ENCODE peak calls at places on chromosomes 12 and 14, in five cellular contexts. V is IMR-90, C is mesendoderm, T is neuronal stem cell, H is mesenchymal stem cell. E is an unnamed sample.

GRCh38 chr14:104560586-104560945 is 19.0 kb upstream of the C14orf180 start:
- DNase-seq in V (no peak), C (no peak), T (no peak), H (no peak), E (no peak)

GRCh38 chr12:63844391-63845341 is at the start of gene SRGAP1:
- DNase-seq in V (peak; percentile 73), C (peak; percentile 65), T (peak; percentile 51), H (peak; percentile 81), E (peak; percentile 36)

GRCh38 chr12:117404203-117404853 is 42.9 kb upstream of the NOS1 start:
- DNase-seq in V (no peak), C (no peak), T (no peak), H (no peak), E (peak; percentile 93)

GRCh38 chr14:94116701-94117100 is 6.2 kb downstream of the IFI27 start:
- DNase-seq in V (no peak), C (no peak), T (no peak), H (no peak), E (no peak)

GRCh38 chr12:38488866-38489265 is 172.3 kb downstream of the ALG10B start:
- DNase-seq in V (no peak), C (no peak), T (no peak), H (no peak), E (no peak)

GRCh38 chr14:51095854-51096823 is 1.2 kb upstream of the TRIM9 start:
- DNase-seq in V (peak; percentile 35), C (peak; percentile 26), T (peak; percentile 8), H (peak; percentile 38), E (peak; percentile 33)

GRCh38 chr14:20417250-20418186 is 4.2 kb upstream of the TEP1 start:
- DNase-seq in V (no peak), C (no peak), T (no peak), H (no peak), E (no peak)

GRCh38 chr12:1529862-1530591 is 64.4 kb downstream of the FBXL14 start:
- DNase-seq in V (no peak), C (no peak), T (no peak), H (peak; percentile 20), E (no peak)

GRCh38 chr14:105153331-105153731 is 15.2 kb downstream of the JAG2 start:
- DNase-seq in V (no peak), C (no peak), T (no peak), H (no peak), E (no peak)

GRCh38 chr14:104319489-104320241 is 181.3 kb downstream of the KIF26A start:
- DNase-seq in V (no peak), C (no peak), T (no peak), H (no peak), E (no peak)

GRCh38 chr14:103533999-103534575 is 5.1 kb downstream of the TRMT61A start:
- DNase-seq in V (no peak), C (no peak), T (no peak), H (no peak), E (no peak)

GRCh38 chr14:106564058-106564643 is 1037.8 kb downstream of the TMEM121 start:
- DNase-seq in V (no peak), C (peak; percentile 3), T (no peak), H (no peak), E (peak; percentile 30)

GRCh38 chr12:110084314-110085015 is 36.1 kb upstream of the C12orf76 start:
- DNase-seq in V (no peak), C (peak; percentile 13), T (no peak), H (peak; percentile 58), E (peak; percentile 67)

GRCh38 chr12:3741882-3742672 is 10.8 kb downstream of the CRACR2A start:
- DNase-seq in V (no peak), C (no peak), T (no peak), H (no peak), E (no peak)

GRCh38 chr14:59127437-59127732 is 61.1 kb upstream of the DAAM1 start:
- DNase-seq in V (no peak), C (no peak), T (no peak), H (no peak), E (no peak)

GRCh38 chr12:108665608-108666202 is 32.0 kb upstream of the SELPLG start:
- DNase-seq in V (no peak), C (no peak), T (no peak), H (no peak), E (no peak)

GRCh38 chr14:42421377-42422078 is 814.9 kb downstream of the LRFN5 start:
- DNase-seq in V (no peak), C (no peak), T (no peak), H (no peak), E (no peak)

GRCh38 chr12:122948605-122949004 is 17.7 kb downstream of the ABCB9 start:
- DNase-seq in V (no peak), C (no peak), T (no peak), H (no peak), E (no peak)

GRCh38 chr14:106733771-106734170 is 1207.4 kb downstream of the TMEM121 start:
- DNase-seq in V (no peak), C (no peak), T (no peak), H (no peak), E (no peak)

GRCh38 chr12:6434205-6435180 is 10.3 kb upstream of the CD27 start:
- DNase-seq in V (no peak), C (no peak), T (no peak), H (no peak), E (peak; percentile 59)

GRCh38 chr14:44945264-44945663 is 16.5 kb downstream of the KLHL28 start:
- DNase-seq in V (peak; percentile 88), C (no peak), T (no peak), H (no peak), E (peak; percentile 63)

GRCh38 chr14:94717808-94718207 is 52.1 kb downstream of the GSC start:
- DNase-seq in V (no peak), C (no peak), T (no peak), H (no peak), E (no peak)

GRCh38 chr14:68824517-68825347 is 31.9 kb upstream of the ZFP36L1 start:
- DNase-seq in V (peak; percentile 62), C (peak; percentile 91), T (peak; percentile 66), H (peak; percentile 72), E (peak; percentile 69)

GRCh38 chr14:104400355-104400754 is 179.2 kb upstream of the C14orf180 start:
- DNase-seq in V (no peak), C (no peak), T (no peak), H (no peak), E (no peak)

GRCh38 chr14:20469890-20470858 is 968 bp downstream of the PNP start:
- DNase-seq in V (peak; percentile 57), C (peak; percentile 88), T (no peak), H (peak; percentile 87), E (peak; percentile 69)

GRCh38 chr14:90107789-90108188 is 46.0 kb downstream of the KCNK13 start:
- DNase-seq in V (no peak), C (peak; percentile 6), T (no peak), H (no peak), E (no peak)

GRCh38 chr14:92928258-92928629 is 5.3 kb downstream of the CHGA start:
- DNase-seq in V (no peak), C (no peak), T (no peak), H (no peak), E (no peak)

GRCh38 chr12:52122904-52123303 is 43.4 kb downstream of the SMIM41 start:
- DNase-seq in V (no peak), C (no peak), T (no peak), H (no peak), E (no peak)

GRCh38 chr14:59269431-59269830 is 81.0 kb downstream of the DAAM1 start:
- DNase-seq in V (no peak), C (no peak), T (no peak), H (no peak), E (no peak)

GRCh38 chr12:46653311-46653710 is 172.5 kb downstream of the SLC38A4 start:
- DNase-seq in V (no peak), C (no peak), T (no peak), H (no peak), E (no peak)

GRCh38 chr14:61568572-61569011 is 126.7 kb upstream of the HIF1A start:
- DNase-seq in V (no peak), C (peak; percentile 71), T (no peak), H (no peak), E (peak; percentile 76)

GRCh38 chr14:68305738-68306137 is 486.2 kb downstream of the RAD51B start:
- DNase-seq in V (no peak), C (no peak), T (no peak), H (no peak), E (no peak)

GRCh38 chr14:64943556-64943955 is 1.0 kb upstream of the GPX2 start:
- DNase-seq in V (no peak), C (no peak), T (no peak), H (no peak), E (no peak)

GRCh38 chr12:127235771-127236170 is 1031.2 kb upstream of the TMEM132C start:
- DNase-seq in V (no peak), C (no peak), T (no peak), H (no peak), E (no peak)

GRCh38 chr14:98138666-98139065 is 1133.3 kb downstream of the BCL11B start:
- DNase-seq in V (no peak), C (peak; percentile 78), T (peak; percentile 43), H (no peak), E (peak; percentile 2)

GRCh38 chr12:132123970-132124765 is 20.0 kb downstream of the DDX51 start:
- DNase-seq in V (no peak), C (no peak), T (no peak), H (no peak), E (no peak)

DNA sequence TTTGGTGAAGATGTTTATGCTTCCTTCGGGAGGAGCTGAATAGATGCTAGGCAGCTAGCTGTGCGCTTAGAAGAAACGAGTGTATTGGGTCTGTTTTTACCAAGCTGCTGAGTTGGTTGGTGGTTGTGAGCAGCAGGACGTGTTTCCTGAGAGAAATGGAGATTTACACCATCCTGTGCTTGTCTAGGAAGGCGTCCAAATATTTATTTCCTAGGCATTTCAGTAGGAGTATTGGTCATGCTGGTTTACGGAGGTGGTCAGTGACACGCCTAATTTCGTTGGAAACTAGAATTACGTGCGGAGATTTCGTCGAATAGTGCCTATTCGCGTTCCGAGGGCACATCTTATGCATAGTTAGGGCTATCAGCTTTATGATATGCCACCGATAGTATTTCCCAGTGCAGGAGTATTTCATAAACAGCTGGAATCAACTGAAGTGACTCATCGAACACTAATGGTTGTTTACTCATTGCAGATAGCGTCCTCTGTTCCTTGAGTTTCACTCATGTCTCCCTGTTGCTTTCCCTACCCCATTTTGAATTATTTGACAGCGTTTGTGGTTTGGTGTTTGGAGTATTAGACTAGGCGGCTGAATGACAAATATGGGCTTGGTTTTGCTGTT is 778 bp downstream of the TBC1D15 start:
- DNase-seq in V (peak; percentile 88), C (peak; percentile 48), T (no peak), H (peak; percentile 95), E (peak; percentile 88)
- H3K23ac ChIP-seq in V (peak overlapping the region; percentile 73), C (no peak overlapping the region), T (no peak overlapping the region), H (no peak overlapping the region), E (no peak overlapping the region)

GRCh38 chr12:124809391-124809790 is 54.3 kb downstream of the SCARB1 start:
- DNase-seq in V (no peak), C (no peak), T (no peak), H (no peak), E (no peak)
- H3K23ac ChIP-seq in V (no peak overlapping the region), C (no peak overlapping the region), T (no peak overlapping the region), H (no peak overlapping the region), E (no peak overlapping the region)

DNA sequence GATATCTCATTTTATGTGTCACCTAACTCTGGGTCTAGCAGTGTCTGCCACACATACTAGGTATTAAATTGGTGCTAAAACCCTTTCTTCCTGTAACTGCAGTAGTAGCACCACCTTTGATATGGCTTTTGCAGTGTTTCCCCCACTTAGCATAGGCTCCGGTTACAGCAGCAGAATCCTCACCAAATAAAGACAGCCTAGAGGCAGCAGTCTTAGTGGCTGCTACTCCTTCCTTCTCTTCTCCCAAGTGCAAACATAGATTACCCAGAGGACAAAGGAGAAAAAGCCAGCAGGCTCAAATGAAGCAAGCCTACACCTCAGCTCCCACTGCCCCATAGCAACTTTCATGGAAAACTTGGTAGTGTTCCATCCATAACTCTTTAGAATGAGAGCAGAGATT is 30.1 kb upstream of the ABCC9 start:
- DNase-seq in V (no peak), C (peak; percentile 91), T (no peak), H (no peak), E (no peak)
- H3K23ac ChIP-seq in V (peak overlapping the region; percentile 64), C (no peak overlapping the region), T (no peak overlapping the region), H (no peak overlapping the region), E (no peak overlapping the region)

GRCh38 chr12:49932746-49933145 is 17.8 kb upstream of the AQP2 start:
- DNase-seq in V (peak; percentile 6), C (no peak), T (no peak), H (no peak), E (no peak)
- H3K23ac ChIP-seq in V (no peak overlapping the region), C (no peak overlapping the region), T (no peak overlapping the region), H (no peak overlapping the region), E (no peak overlapping the region)